ENCODE peak calls at places on chromosomes 12 and 14, in eight cellular contexts. K is omental fat pad; A is left ventricle myocardium inferior; B is C1 segment of cervical spinal cord; P is activated naive CD4-positive, alpha-beta T cell treated with anti-CD3 and anti-CD28 coated beads for 36 hours; J is GM12865; U is NCI-H1105; X is HFF-Myc. L is an unnamed sample.

GRCh38 chr14:80388980-80389711 is 177.8 kb upstream of the DIO2 start:
- DNase-seq in U (no peak), P (no peak), A (no peak), K (no peak), X (peak; percentile 62), J (no peak), B (no peak), L (peak; percentile 76)

GRCh38 chr12:29148065-29148957 is 767 bp upstream of the FAR2 start:
- DNase-seq in U (no peak), P (no peak), A (peak; percentile 42), X (peak; percentile 11), J (no peak), B (no peak), K (no peak), L (no peak)

GRCh38 chr12:112850343-112850742 is 56.4 kb upstream of the OAS1 start:
- DNase-seq in A (no peak), P (no peak), J (no peak), U (no peak), B (no peak), K (no peak), X (no peak), L (no peak)

GRCh38 chr14:50823051-50823762 is 7.8 kb downstream of the NIN start:
- DNase-seq in P (peak; percentile 30), U (no peak), B (no peak), A (peak; percentile 28), J (peak; percentile 64), K (no peak), X (no peak), L (no peak)

GRCh38 chr14:55756078-55756477 is 176.1 kb downstream of the KTN1 start:
- DNase-seq in P (no peak), U (no peak), K (no peak), J (no peak), B (no peak), X (no peak), A (no peak), L (no peak)

GRCh38 chr12:87491598-87491997 is 537.6 kb downstream of the C12orf50 start:
- DNase-seq in J (no peak), X (no peak), B (no peak), K (no peak), A (no peak), P (no peak), U (no peak), L (no peak)

GRCh38 chr14:83071888-83072501 is 1538.3 kb upstream of the SEL1L start:
- DNase-seq in P (no peak), U (peak; percentile 28), A (no peak), K (no peak), X (peak; percentile 0), J (peak; percentile 18), B (no peak), L (no peak)

GRCh38 chr12:42812086-42812485 is 222.5 kb upstream of the PRICKLE1 start:
- DNase-seq in A (no peak), J (no peak), U (no peak), P (no peak), K (no peak), X (no peak), B (no peak), L (no peak)

GRCh38 chr12:12331896-12332295 is 18.1 kb downstream of the MANSC1 start:
- DNase-seq in B (no peak), A (no peak), K (no peak), P (no peak), X (no peak), U (no peak), J (no peak), L (no peak)

GRCh38 chr14:89504084-89504483 is 87.1 kb upstream of the FOXN3 start:
- DNase-seq in K (no peak), X (no peak), A (no peak), U (no peak), J (no peak), P (no peak), B (no peak), L (no peak)

GRCh38 chr12:38601970-38602369 is 285.4 kb downstream of the ALG10B start:
- DNase-seq in B (no peak), X (no peak), A (no peak), U (no peak), P (no peak), J (no peak), K (no peak), L (no peak)

GRCh38 chr12:7091660-7092228 is 501 bp downstream of the C1R start:
- DNase-seq in B (peak; percentile 12), A (peak; percentile 67), J (no peak), P (no peak), X (no peak), U (no peak), K (no peak), L (no peak)

GRCh38 chr12:52312086-52312485 is 9.1 kb downstream of the KRT83 start:
- DNase-seq in J (no peak), A (no peak), U (no peak), P (no peak), X (no peak), B (no peak), K (no peak), L (no peak)

GRCh38 chr12:71160585-71160984 is 2.8 kb upstream of the TSPAN8 start:
- DNase-seq in J (no peak), B (no peak), X (no peak), P (no peak), K (no peak), U (no peak), A (no peak), L (no peak)

GRCh38 chr14:101124860-101125259 is 221.3 kb upstream of the RTL1 start:
- DNase-seq in J (no peak), U (no peak), K (peak; percentile 12), A (no peak), X (no peak), B (no peak), P (no peak), L (no peak)

GRCh38 chr12:58920102-58920955 is at the start of gene LRIG3:
- DNase-seq in B (peak; percentile 71), J (peak; percentile 91), A (peak; percentile 90), U (peak; percentile 61), K (peak; percentile 62), X (no peak), P (peak; percentile 7), L (peak; percentile 76)

GRCh38 chr14:74290415-74290814 is 12.3 kb downstream of the ABCD4 start:
- DNase-seq in X (no peak), B (no peak), K (no peak), A (no peak), P (no peak), J (peak; percentile 46), U (no peak), L (no peak)

GRCh38 chr12:7870335-7870734 is 2.4 kb downstream of the SLC2A14 start:
- DNase-seq in P (no peak), B (no peak), J (no peak), K (no peak), X (no peak), A (no peak), U (no peak), L (no peak)

GRCh38 chr14:56195727-56196126 is 77.5 kb downstream of the PELI2 start:
- DNase-seq in P (peak; percentile 72), K (no peak), U (peak; percentile 31), J (peak; percentile 33), A (no peak), B (no peak), X (peak; percentile 85), L (no peak)

GRCh38 chr12:1916396-1917171 is 1.9 kb downstream of the CACNA2D4 start:
- DNase-seq in B (no peak), X (no peak), P (no peak), K (peak; percentile 16), U (peak; percentile 84), A (peak; percentile 80), J (no peak), L (no peak)

GRCh38 chr14:26190644-26191043 is 407.2 kb downstream of the NOVA1 start:
- DNase-seq in X (no peak), P (no peak), A (no peak), J (no peak), B (no peak), K (no peak), U (no peak), L (no peak)

GRCh38 chr14:64294672-64295413 is 672 bp upstream of the ESR2 start:
- DNase-seq in B (peak; percentile 5), J (peak; percentile 90), X (no peak), A (peak; percentile 68), U (peak; percentile 85), K (peak; percentile 36), P (peak; percentile 91), L (peak; percentile 20)

GRCh38 chr14:36238666-36239363 is 62.3 kb upstream of the PTCSC3 start:
- DNase-seq in X (peak; percentile 51), U (no peak), J (no peak), K (no peak), A (no peak), B (no peak), P (no peak), L (peak; percentile 23)

GRCh38 chr12:69096669-69097364 is 142.6 kb upstream of the CPSF6 start:
- DNase-seq in A (no peak), P (peak; percentile 14), B (no peak), J (no peak), U (no peak), K (no peak), X (no peak), L (no peak)

GRCh38 chr14:89856871-89857345 is 97.6 kb downstream of the EFCAB11 start:
- DNase-seq in K (no peak), J (no peak), B (no peak), X (no peak), A (no peak), P (no peak), U (no peak), L (no peak)

GRCh38 chr14:46672128-46672527 is 20.5 kb upstream of the RPL10L start:
- DNase-seq in U (no peak), B (no peak), K (no peak), J (no peak), A (no peak), P (no peak), X (no peak), L (no peak)

GRCh38 chr12:121776190-121777098 is 17.0 kb downstream of the RHOF start:
- DNase-seq in U (peak; percentile 38), X (no peak), J (peak; percentile 88), B (peak; percentile 9), P (peak; percentile 94), K (peak; percentile 96), A (peak; percentile 83), L (no peak)

GRCh38 chr14:95248422-95248821 is 71.3 kb downstream of the CLMN start:
- DNase-seq in U (no peak), B (no peak), X (no peak), J (no peak), K (no peak), P (no peak), A (no peak), L (no peak)